ENCODE peak calls at places on chromosomes 4 and X, in six cellular contexts. V is GM12891, O is HepG2, N is GM12878, T is H1, U is K562. H is an unnamed sample.

GRCh38 chrX:48489892-48490291 is 13.9 kb downstream of the FTSJ1 start:
- DNase-seq in V (no peak), O (no peak), N (no peak), T (no peak), U (no peak), H (no peak)

GRCh38 chr4:7023901-7024300 is 19.3 kb upstream of the TADA2B start:
- DNase-seq in V (no peak), O (no peak), T (no peak), U (no peak), N (no peak), H (no peak)

GRCh38 chr4:159258889-159259560 is 156.1 kb downstream of the RAPGEF2 start:
- DNase-seq in V (no peak), N (no peak), U (no peak), T (no peak), O (no peak), H (no peak)

GRCh38 chr4:30256105-30256828 is 463.9 kb upstream of the PCDH7 start:
- DNase-seq in N (no peak), O (no peak), U (no peak), T (no peak), V (no peak), H (no peak)

GRCh38 chr4:132180020-132180427 is 969.1 kb upstream of the PCDH10 start:
- DNase-seq in T (no peak), N (no peak), U (no peak), V (no peak), O (no peak), H (no peak)

GRCh38 chrX:46036508-46036907 is 508.7 kb downstream of the ZNF674 start:
- DNase-seq in U (no peak), V (no peak), O (no peak), T (no peak), N (no peak), H (no peak)

GRCh38 chr4:128220286-128221235 is 67.1 kb downstream of the PGRMC2 start:
- DNase-seq in N (no peak), U (peak; percentile 21), O (peak; percentile 11), V (peak; percentile 5), T (no peak), H (no peak)

GRCh38 chr4:11628093-11628725 is 199.5 kb upstream of the HS3ST1 start:
- DNase-seq in T (no peak), U (no peak), N (no peak), V (no peak), O (no peak), H (no peak)

GRCh38 chr4:145177511-145177905 is 2.9 kb downstream of the OTUD4 start:
- DNase-seq in V (no peak), N (no peak), U (no peak), O (no peak), T (no peak), H (no peak)

GRCh38 chr4:133865606-133866327 is 335.8 kb downstream of the PABPC4L start:
- DNase-seq in V (no peak), U (peak; percentile 4), N (no peak), O (peak; percentile 6), T (no peak), H (no peak)

GRCh38 chr4:118954246-118954645 is 65.6 kb downstream of the SYNPO2 start:
- DNase-seq in V (no peak), U (no peak), N (no peak), T (no peak), O (no peak), H (no peak)

GRCh38 chr4:140150886-140151699 is 2.9 kb downstream of the MAML3 start:
- DNase-seq in O (no peak), V (peak; percentile 39), T (peak; percentile 78), U (peak; percentile 75), N (no peak), H (peak; percentile 25)

GRCh38 chr4:8601086-8601485 is 8.5 kb downstream of the CPZ start:
- DNase-seq in N (no peak), O (no peak), T (no peak), U (no peak), V (no peak), H (no peak)

GRCh38 chr4:38034986-38035882 is 75.0 kb downstream of the PTTG2 start:
- DNase-seq in U (peak; percentile 47), N (no peak), T (no peak), V (peak; percentile 29), O (peak; percentile 66), H (peak; percentile 16)

GRCh38 chr4:101199507-101200285 is 147.6 kb downstream of the PPP3CA start:
- DNase-seq in O (no peak), V (no peak), T (no peak), N (no peak), U (no peak), H (no peak)

DNA sequence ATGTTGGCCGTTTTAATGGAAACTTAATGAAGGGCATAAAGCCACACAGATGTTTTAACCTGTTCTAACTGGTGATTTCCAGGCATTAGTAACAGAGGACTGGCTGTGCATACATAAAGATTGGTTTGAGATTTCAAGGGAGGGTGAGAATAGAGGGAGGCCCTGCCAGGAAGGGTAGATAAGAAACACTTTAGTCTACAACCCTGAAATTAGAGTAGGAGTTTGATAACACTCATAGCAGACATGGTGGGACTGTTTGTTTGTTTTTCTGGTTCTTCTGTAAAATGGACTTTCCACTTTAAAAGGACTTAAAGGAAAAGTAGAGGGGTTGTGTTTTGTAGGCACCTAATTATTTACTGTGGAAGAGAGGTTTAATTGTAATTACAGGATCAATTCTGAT is 16.2 kb downstream of the SLC4A4 start:
- DNase-seq in T (no peak), O (no peak), U (no peak), V (no peak), N (no peak), H (no peak)
- TF ChIP-seq POLR2A in T (no peak), O (no peak), U (no peak), V (no peak), N (no peak), H (no peak)

GRCh38 chrX:56563231-56564116 is at the start of gene UBQLN2:
- DNase-seq in N (no peak), U (peak; percentile 66), O (peak; percentile 30), T (no peak), V (peak; percentile 20), H (no peak)
- TF ChIP-seq POLR2AphosphoS5 in N (peak; percentile 78), U (peak; percentile 52), O (peak; percentile 60), T (peak; percentile 72), V (peak; percentile 67), H (peak; percentile 79)

DNA sequence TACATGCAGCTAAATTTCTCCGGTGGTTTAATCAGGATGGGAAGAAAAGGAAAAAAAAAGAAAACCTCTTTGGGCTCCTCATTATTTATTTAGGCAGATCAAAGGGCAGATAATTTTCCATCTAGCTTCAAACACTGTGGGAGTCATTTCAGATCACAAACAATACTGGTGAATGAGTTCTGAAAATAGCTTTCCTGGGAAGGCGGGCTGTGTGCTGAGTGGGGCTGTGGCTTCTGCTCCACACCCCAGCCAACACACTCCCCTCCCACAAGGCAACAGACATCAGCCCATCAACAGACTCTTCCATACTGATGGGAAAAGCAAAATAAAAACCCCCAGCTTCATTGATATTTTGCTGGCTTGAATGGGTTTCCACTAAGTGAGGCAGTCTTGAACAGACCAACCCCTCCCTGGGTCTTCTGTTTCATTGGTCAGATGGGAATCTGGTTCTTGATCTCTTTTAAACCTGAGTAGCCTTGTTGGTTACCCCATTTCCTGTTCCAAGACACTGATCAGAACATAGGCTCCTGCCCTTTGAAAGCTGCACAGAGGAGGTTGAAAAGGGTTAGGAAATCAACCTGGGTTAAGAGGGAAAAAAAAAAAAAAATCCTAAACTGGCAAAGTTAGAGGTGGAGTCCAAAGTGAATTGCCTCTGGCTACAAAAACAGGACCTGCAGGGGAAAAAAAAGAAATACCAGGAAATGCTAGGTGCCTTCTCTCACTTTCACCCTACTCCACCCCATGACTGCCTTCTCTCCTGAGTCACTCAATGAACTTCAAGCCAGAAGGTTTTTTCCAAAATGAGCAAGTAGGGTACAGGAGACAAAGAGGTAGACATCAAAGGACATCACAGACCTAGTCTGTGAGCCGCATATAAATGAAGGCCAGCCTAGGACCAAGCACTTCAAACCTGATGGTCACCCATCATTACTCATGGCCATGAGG is 20.0 kb downstream of the AMOT start:
- DNase-seq in V (no peak), N (no peak), O (no peak), T (no peak), U (no peak), H (no peak)
- TF ChIP-seq TAF1 in V (no peak), N (no peak), O (no peak), T (no peak), U (no peak), H (no peak)

GRCh38 chrX:149569770-149570169 is 17.5 kb downstream of the MAGEA9B start:
- DNase-seq in V (no peak), N (no peak), U (no peak), O (no peak), T (no peak), H (no peak)
- TF ChIP-seq POLR2A in V (no peak), N (no peak), U (no peak), O (no peak), T (no peak), H (no peak)

GRCh38 chr4:143344774-143345173 is 8.1 kb downstream of the GAB1 start:
- DNase-seq in T (no peak), O (no peak), U (no peak), N (no peak), V (no peak), H (no peak)
- TF ChIP-seq POLR2AphosphoS5 in T (no peak), O (no peak), U (peak; percentile 67), N (no peak), V (no peak), H (no peak)